ENCODE peak calls at places on chromosomes 4 and X, in seven cellular contexts. X is neuronal stem cell, A is trophoblast cell, G is H1, N is IMR-90, Y is mesenchymal stem cell, D is H9. Z is an unnamed sample.

GRCh38 chr4:157768419-157768818 is 404.4 kb downstream of the GASK1B start:
- DNase-seq in X (no peak), A (no peak), G (no peak), N (no peak), Y (no peak), D (no peak), Z (no peak)

GRCh38 chr4:137853424-137853823 is 321.1 kb upstream of the PCDH18 start:
- DNase-seq in X (no peak), A (no peak), G (no peak), N (no peak), Y (no peak), D (no peak), Z (no peak)

GRCh38 chr4:143559757-143560147 is 46.2 kb downstream of the SMARCA5 start:
- DNase-seq in X (no peak), A (no peak), G (no peak), N (no peak), Y (no peak), D (peak), Z (no peak)

GRCh38 chr4:821181-821591 is 4.7 kb downstream of the CPLX1 start:
- DNase-seq in X (no peak), A (no peak), G (no peak), N (no peak), Y (no peak), D (no peak), Z (no peak)

GRCh38 chrX:21961142-21961541 is 20.6 kb downstream of the SMS start:
- DNase-seq in X (no peak), A (no peak), G (no peak), N (no peak), Y (no peak), D (no peak), Z (no peak)

GRCh38 chr4:53895137-53895536 is 169.3 kb downstream of the CHIC2 start:
- DNase-seq in X (no peak), A (no peak), G (no peak), N (no peak), Y (no peak), D (no peak), Z (no peak)

GRCh38 chrX:15849555-15849954 is 5.1 kb downstream of the AP1S2 start:
- DNase-seq in X (no peak), A (no peak), G (no peak), N (no peak), Y (peak), D (no peak), Z (peak)

GRCh38 chrX:10090319-10090718 is 66.5 kb upstream of the CLCN4 start:
- DNase-seq in X (no peak), A (peak), G (no peak), N (peak), Y (peak), D (no peak), Z (no peak)

GRCh38 chr4:120769227-120769626 is 153.3 kb downstream of the PRDM5 start:
- DNase-seq in X (no peak), A (no peak), G (no peak), N (peak), Y (peak), D (no peak), Z (peak)

GRCh38 chrX:124332481-124333424 is at the start of gene TEX13D:
- DNase-seq in X (no peak), A (no peak), G (no peak), N (no peak), Y (no peak), D (peak), Z (no peak)

GRCh38 chr4:175092114-175092513 is 174.0 kb downstream of the ADAM29 start:
- DNase-seq in X (no peak), A (no peak), G (no peak), N (no peak), Y (no peak), D (no peak), Z (no peak)

DNA sequence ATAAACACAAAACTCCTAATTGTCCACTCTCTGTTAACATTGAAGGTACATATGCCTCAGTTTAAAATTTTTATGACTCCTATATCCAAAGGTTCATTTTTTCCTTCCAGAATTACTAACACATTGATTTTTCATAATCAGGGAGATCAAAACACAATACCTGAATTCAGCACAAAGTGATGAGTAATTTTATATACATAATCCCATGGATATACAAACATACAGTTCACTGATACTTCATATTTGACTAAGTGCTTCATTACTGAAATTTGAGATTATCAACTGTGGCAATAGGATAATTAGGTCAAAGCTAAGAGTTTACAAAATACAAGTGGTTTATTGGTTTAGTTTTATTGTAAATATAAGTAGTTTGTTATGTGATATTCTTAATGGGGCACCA is 176.2 kb upstream of the PRPS2 start:
- DNase-seq in X (no peak), A (no peak), G (no peak), N (no peak), Y (no peak), D (no peak), Z (no peak)
- H2BK120ac ChIP-seq in X (no peak), A (no peak), G (no peak), N (no peak), Y (no peak), D (no peak), Z (no peak)

GRCh38 chrX:119826399-119826959 is 26.3 kb downstream of the UPF3B start:
- DNase-seq in X (no peak), A (no peak), G (no peak), N (peak), Y (peak), D (no peak), Z (peak)
- H3K4me2 ChIP-seq in X (no peak), A (no peak), G (no peak), N (no peak), Y (no peak), D (no peak), Z (no peak)

GRCh38 chr4:163527172-163527571 is 32.7 kb downstream of the TMA16 start:
- DNase-seq in X (no peak), A (no peak), G (no peak), N (no peak), Y (no peak), D (no peak), Z (no peak)
- H3K4ac ChIP-seq in X (no peak), A (no peak), G (no peak), N (no peak), Y (no peak), D (no peak), Z (no peak)

GRCh38 chr4:141098163-141098562 is 35.1 kb downstream of the RNF150 start:
- DNase-seq in X (no peak), A (no peak), G (no peak), N (no peak), Y (no peak), D (no peak), Z (no peak)
- H2BK120ac ChIP-seq in X (no peak), A (no peak), G (no peak), N (no peak), Y (no peak), D (no peak), Z (no peak)

DNA sequence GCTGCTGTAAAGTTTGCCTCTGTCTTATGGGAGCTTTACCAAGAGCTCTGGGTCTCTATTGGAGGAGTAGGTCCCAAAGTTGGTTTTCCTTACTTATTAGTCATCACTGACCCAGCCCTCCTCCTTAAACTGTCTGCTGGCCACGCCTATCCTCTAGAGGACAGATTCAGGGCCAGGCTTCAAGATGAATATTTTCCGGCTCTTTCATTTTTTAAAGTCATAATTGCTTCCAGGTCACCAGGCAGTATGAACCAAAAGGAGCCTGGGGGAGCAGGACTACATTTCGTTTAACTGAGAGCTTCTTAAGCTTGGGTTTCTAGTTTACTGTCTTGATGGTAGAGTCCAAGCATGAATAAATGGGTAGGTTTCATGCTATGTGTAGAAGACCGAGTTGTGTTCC is 13.7 kb downstream of the BCORL1 start:
- DNase-seq in X (no peak), A (peak), G (no peak), N (peak), Y (no peak), D (no peak), Z (no peak)
- H3K4me2 ChIP-seq in X (no peak), A (no peak), G (no peak), N (no peak), Y (no peak), D (no peak), Z (no peak)

DNA sequence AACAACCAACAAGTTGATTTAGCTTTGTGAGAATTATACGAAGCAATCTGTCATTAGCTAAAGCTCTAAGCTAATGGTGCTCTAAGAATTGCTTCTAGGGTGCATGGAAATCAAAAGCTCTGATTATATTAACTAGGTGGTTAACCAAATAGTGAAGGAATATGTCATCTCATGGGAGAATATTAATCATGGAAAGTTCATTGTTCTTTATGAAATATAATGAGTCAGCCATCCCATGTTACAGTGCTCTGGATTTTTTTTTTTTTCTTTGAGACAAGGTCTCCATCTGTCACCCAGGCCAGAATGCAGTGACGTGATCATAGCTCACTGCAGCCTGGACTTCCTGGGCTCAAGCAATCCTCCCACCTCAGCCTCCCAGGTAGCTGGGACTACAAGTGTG is 10.5 kb downstream of the DCAF8L2 start:
- DNase-seq in X (no peak), A (no peak), G (no peak), N (no peak), Y (no peak), D (no peak), Z (no peak)
- H3K4ac ChIP-seq in X (no peak), A (no peak), G (no peak), N (no peak), Y (no peak), D (no peak), Z (no peak)

GRCh38 chr4:161828061-161828460 is 335.7 kb downstream of the FSTL5 start:
- DNase-seq in X (no peak), A (no peak), G (no peak), N (no peak), Y (peak), D (no peak), Z (no peak)
- H2BK120ac ChIP-seq in X (no peak), A (no peak), G (no peak), N (no peak), Y (peak), D (no peak), Z (no peak)

DNA sequence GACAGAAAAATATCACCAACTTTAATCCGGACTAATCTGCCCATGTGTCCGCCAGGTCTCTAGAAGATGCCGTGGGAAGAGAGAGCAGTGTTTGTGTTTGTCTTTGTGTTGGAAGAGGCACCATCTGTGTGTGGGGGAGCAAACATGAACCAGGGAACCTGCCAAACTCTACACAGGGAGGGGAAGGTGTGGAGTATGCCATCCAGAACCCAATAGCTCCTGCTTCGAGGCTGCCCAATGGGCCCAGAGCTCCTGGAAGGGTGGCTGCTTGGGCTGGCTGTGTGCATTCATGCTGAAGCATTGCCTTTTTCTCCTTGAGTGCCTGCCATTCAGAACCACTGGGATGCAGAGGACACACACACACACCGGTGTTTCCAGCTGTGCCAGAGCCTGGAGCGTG is 536.2 kb downstream of the MID1IP1 start:
- DNase-seq in X (no peak), A (no peak), G (no peak), N (no peak), Y (no peak), D (no peak), Z (no peak)
- H3K4me2 ChIP-seq in X (no peak), A (no peak), G (no peak), N (no peak), Y (no peak), D (no peak), Z (no peak)

GRCh38 chrX:1074755-1075154 is 137.7 kb downstream of the CRLF2 start:
- DNase-seq in X (no peak), A (no peak), G (no peak), N (no peak), Y (no peak), D (no peak), Z (no peak)
- H3K4ac ChIP-seq in X (no peak), A (no peak), G (no peak), N (no peak), Y (no peak), D (no peak), Z (no peak)

Z was measured in mesendoderm.